ENCODE peak calls at places on chromosome 1, in seven cellular contexts. X, Q, M, E, R, Z and U are unnamed samples.

GRCh38 chr1:108130812-108131211 is 69.3 kb downstream of the SLC25A24 start:
- DNase-seq in X (no peak), Q (no peak), M (no peak), E (no peak), R (no peak), Z (no peak), U (no peak)

GRCh38 chr1:243713470-243714186 is 136.4 kb downstream of the AKT3 start:
- DNase-seq in X (no peak), Q (no peak), M (no peak), E (peak; percentile 17), R (peak; percentile 18), Z (peak; percentile 16), U (no peak)

GRCh38 chr1:248807067-248807737 is 18.5 kb downstream of the SH3BP5L start:
- DNase-seq in X (no peak), Q (peak; percentile 75), M (no peak), E (peak; percentile 44), R (peak; percentile 75), Z (no peak), U (peak; percentile 28)

GRCh38 chr1:38026592-38027200 is 14.2 kb downstream of the UTP11 start:
- DNase-seq in X (peak; percentile 77), Q (peak; percentile 75), M (no peak), E (no peak), R (peak; percentile 72), Z (no peak), U (peak; percentile 44)

GRCh38 chr1:156126701-156127534 is 12.4 kb downstream of the LMNA start:
- DNase-seq in X (no peak), Q (peak; percentile 73), M (peak; percentile 89), E (no peak), R (no peak), Z (peak; percentile 83), U (no peak)

GRCh38 chr1:205449750-205450443 is 5.9 kb downstream of the BLACAT1 start:
- DNase-seq in X (peak; percentile 99), Q (no peak), M (peak; percentile 96), E (no peak), R (peak; percentile 67), Z (no peak), U (peak; percentile 71)

GRCh38 chr1:240925273-240925672 is 313.3 kb upstream of the GREM2 start:
- DNase-seq in X (no peak), Q (no peak), M (no peak), E (no peak), R (no peak), Z (no peak), U (no peak)

GRCh38 chr1:15153842-15154479 is 414 bp downstream of the TMEM51 start:
- DNase-seq in X (peak; percentile 51), Q (peak; percentile 72), M (peak; percentile 86), E (peak; percentile 48), R (peak; percentile 72), Z (no peak), U (peak; percentile 57)

GRCh38 chr1:51328279-51328678 is 2.1 kb downstream of the TTC39A start:
- DNase-seq in X (no peak), Q (no peak), M (no peak), E (no peak), R (no peak), Z (peak; percentile 12), U (no peak)

GRCh38 chr1:115183158-115183557 is 93.9 kb upstream of the TSPAN2 start:
- DNase-seq in X (no peak), Q (no peak), M (no peak), E (no peak), R (no peak), Z (no peak), U (no peak)

GRCh38 chr1:54380285-54380882 is 25.8 kb downstream of the SSBP3 start:
- DNase-seq in X (no peak), Q (no peak), M (no peak), E (no peak), R (no peak), Z (no peak), U (no peak)

GRCh38 chr1:246161626-246162025 is 345.5 kb downstream of the SMYD3 start:
- DNase-seq in X (peak; percentile 53), Q (no peak), M (no peak), E (no peak), R (no peak), Z (peak; percentile 41), U (no peak)

GRCh38 chr1:184622136-184622823 is 132.4 kb downstream of the EDEM3 start:
- DNase-seq in X (peak; percentile 20), Q (peak; percentile 89), M (peak; percentile 85), E (peak; percentile 77), R (peak; percentile 48), Z (peak; percentile 80), U (no peak)

GRCh38 chr1:178490967-178491366 is 5.8 kb downstream of the CLEC20A start:
- DNase-seq in X (no peak), Q (no peak), M (no peak), E (no peak), R (no peak), Z (no peak), U (no peak)

GRCh38 chr1:230141002-230141648 is 74.1 kb downstream of the GALNT2 start:
- DNase-seq in X (no peak), Q (no peak), M (no peak), E (no peak), R (no peak), Z (peak; percentile 54), U (no peak)

GRCh38 chr1:232622378-232622777 is 7.6 kb downstream of the SIPA1L2 start:
- DNase-seq in X (no peak), Q (no peak), M (no peak), E (no peak), R (no peak), Z (no peak), U (no peak)

GRCh38 chr1:6822530-6823359 is 37.5 kb downstream of the CAMTA1 start:
- DNase-seq in X (no peak), Q (no peak), M (no peak), E (no peak), R (peak; percentile 33), Z (no peak), U (no peak)

GRCh38 chr1:212611000-212611636 is 2.6 kb downstream of the ATF3 start:
- DNase-seq in X (no peak), Q (no peak), M (no peak), E (no peak), R (no peak), Z (no peak), U (no peak)

GRCh38 chr1:233665575-233666270 is 51.8 kb downstream of the KCNK1 start:
- DNase-seq in X (no peak), Q (no peak), M (no peak), E (no peak), R (no peak), Z (no peak), U (no peak)

GRCh38 chr1:33086384-33086850 is 5.5 kb downstream of the AZIN2 start:
- DNase-seq in X (no peak), Q (peak; percentile 86), M (peak; percentile 83), E (peak; percentile 76), R (peak; percentile 88), Z (no peak), U (peak; percentile 51)

GRCh38 chr1:200674838-200675587 is 5.3 kb upstream of the DDX59 start:
- DNase-seq in X (peak; percentile 68), Q (no peak), M (no peak), E (no peak), R (no peak), Z (no peak), U (no peak)

GRCh38 chr1:153364181-153364580 is 6.5 kb downstream of the S100A9 start:
- DNase-seq in X (no peak), Q (no peak), M (no peak), E (no peak), R (no peak), Z (no peak), U (no peak)

GRCh38 chr1:187261637-187262036 is 432.9 kb downstream of the PLA2G4A start:
- DNase-seq in X (no peak), Q (no peak), M (no peak), E (no peak), R (no peak), Z (no peak), U (no peak)

GRCh38 chr1:204685236-204686006 is at the start of gene LRRN2:
- DNase-seq in X (peak; percentile 53), Q (no peak), M (no peak), E (no peak), R (peak; percentile 43), Z (no peak), U (peak; percentile 19)

GRCh38 chr1:162552684-162553252 is 8.8 kb upstream of the UAP1 start:
- DNase-seq in X (no peak), Q (no peak), M (no peak), E (no peak), R (no peak), Z (no peak), U (no peak)

GRCh38 chr1:56578963-56579875 is at the start of gene PLPP3:
- DNase-seq in X (peak; percentile 89), Q (peak; percentile 93), M (peak; percentile 96), E (peak; percentile 89), R (peak; percentile 87), Z (peak; percentile 71), U (peak; percentile 51)

GRCh38 chr1:12177999-12178441 is 11.2 kb downstream of the TNFRSF1B start:
- DNase-seq in X (no peak), Q (peak; percentile 78), M (peak; percentile 88), E (no peak), R (no peak), Z (peak; percentile 49), U (no peak)

DNA sequence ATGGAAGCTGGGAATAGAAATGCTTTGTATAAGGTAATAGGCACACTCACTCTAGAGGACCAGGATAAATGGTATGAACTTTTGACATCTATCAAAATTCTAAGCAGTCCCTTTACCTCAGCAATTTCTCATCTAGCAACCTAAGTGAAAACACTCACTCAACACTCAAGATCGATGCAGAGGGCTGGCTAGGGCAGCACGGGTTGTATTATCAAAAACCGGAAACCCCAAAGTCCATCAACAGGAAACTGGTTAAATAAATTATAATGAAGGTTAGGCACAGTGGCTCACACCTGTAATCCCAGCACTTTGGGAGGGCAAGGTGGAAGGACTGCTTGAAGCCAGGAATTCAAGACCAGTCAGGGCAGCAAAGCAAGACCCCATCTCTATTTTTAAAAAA is 9.4 kb downstream of the USP48 start:
- DNase-seq in X (no peak), Q (no peak), M (no peak), E (no peak), R (no peak), Z (no peak), U (no peak)
- TF ChIP-seq CTCF in X (no peak), Q (no peak), M (no peak), E (no peak), R (no peak), Z (no peak), U (no peak)

GRCh38 chr1:207811920-207812720 is 60.3 kb downstream of the CD46 start:
- DNase-seq in X (no peak), Q (peak; percentile 94), M (peak; percentile 90), E (peak; percentile 69), R (no peak), Z (no peak), U (no peak)
- TF ChIP-seq CTCF in X (no peak), Q (peak; percentile 56), M (peak; percentile 56), E (peak; percentile 66), R (peak; percentile 44), Z (peak; percentile 24), U (peak; percentile 42)

GRCh38 chr1:27527857-27528700 is 38.1 kb upstream of the WASF2 start:
- DNase-seq in X (peak; percentile 65), Q (no peak), M (peak; percentile 90), E (no peak), R (peak; percentile 75), Z (no peak), U (peak; percentile 59)
- TF ChIP-seq CTCF in X (no peak), Q (no peak), M (no peak), E (peak; percentile 13), R (no peak), Z (no peak), U (peak; percentile 17)

GRCh38 chr1:89022167-89022959 is at the start of gene GBP3:
- DNase-seq in X (peak; percentile 70), Q (no peak), M (no peak), E (no peak), R (no peak), Z (peak; percentile 42), U (no peak)

GRCh38 chr1:89025928-89026327 is 3.3 kb upstream of the GBP3 start:
- DNase-seq in X (no peak), Q (no peak), M (no peak), E (no peak), R (no peak), Z (no peak), U (no peak)

GRCh38 chr1:89023026-89023425 is 360 bp upstream of the GBP3 start:
- DNase-seq in X (no peak), Q (no peak), M (no peak), E (no peak), R (no peak), Z (no peak), U (no peak)
- TF ChIP-seq CTCF in X (no peak), Q (no peak), M (no peak), E (no peak), R (no peak), Z (no peak), U (no peak)